ENCODE peak calls at places on chromosome 2, in six cellular contexts. One of them, this sample, is unnamed.

GRCh38 chr2:69773201-69773600 is 31.3 kb downstream of the ANXA4 start:
- DNase-seq in hypothalamus: no peak
- DNase-seq in stimulated activated CD4-positive, alpha-beta T cell treated with anti-CD3 and anti-CD28 coated beads, TNF-alpha, amount 100 ng/mL, for 1 hour: no peak
- DNase-seq in fibroblast of mammary gland: peak
- DNase-seq in cortex of kidney: no peak
- DNase-seq in HuH-7.5: no peak
- DNase-seq in this sample: no peak

GRCh38 chr2:37676274-37676673 is 4.8 kb upstream of the CDC42EP3 start:
- DNase-seq in hypothalamus: no peak
- DNase-seq in stimulated activated CD4-positive, alpha-beta T cell treated with anti-CD3 and anti-CD28 coated beads, TNF-alpha, amount 100 ng/mL, for 1 hour: no peak
- DNase-seq in fibroblast of mammary gland: peak
- DNase-seq in cortex of kidney: no peak
- DNase-seq in HuH-7.5: no peak
- DNase-seq in this sample: no peak

GRCh38 chr2:54871457-54872103 is 148.1 kb downstream of the EML6 start:
- DNase-seq in hypothalamus: no peak
- DNase-seq in stimulated activated CD4-positive, alpha-beta T cell treated with anti-CD3 and anti-CD28 coated beads, TNF-alpha, amount 100 ng/mL, for 1 hour: no peak
- DNase-seq in fibroblast of mammary gland: peak
- DNase-seq in cortex of kidney: no peak
- DNase-seq in HuH-7.5: no peak
- DNase-seq in this sample: no peak

GRCh38 chr2:4354678-4355077 is 651.3 kb downstream of the DCDC2C start:
- DNase-seq in hypothalamus: no peak
- DNase-seq in stimulated activated CD4-positive, alpha-beta T cell treated with anti-CD3 and anti-CD28 coated beads, TNF-alpha, amount 100 ng/mL, for 1 hour: no peak
- DNase-seq in fibroblast of mammary gland: no peak
- DNase-seq in cortex of kidney: no peak
- DNase-seq in HuH-7.5: peak
- DNase-seq in this sample: no peak

GRCh38 chr2:120483355-120483754 is 137.4 kb downstream of the INHBB start:
- DNase-seq in hypothalamus: no peak
- DNase-seq in stimulated activated CD4-positive, alpha-beta T cell treated with anti-CD3 and anti-CD28 coated beads, TNF-alpha, amount 100 ng/mL, for 1 hour: no peak
- DNase-seq in fibroblast of mammary gland: no peak
- DNase-seq in cortex of kidney: no peak
- DNase-seq in HuH-7.5: no peak
- DNase-seq in this sample: no peak

GRCh38 chr2:173881466-173881865 is 83.7 kb downstream of the SP3 start:
- DNase-seq in hypothalamus: no peak
- DNase-seq in stimulated activated CD4-positive, alpha-beta T cell treated with anti-CD3 and anti-CD28 coated beads, TNF-alpha, amount 100 ng/mL, for 1 hour: no peak
- DNase-seq in fibroblast of mammary gland: peak
- DNase-seq in cortex of kidney: no peak
- DNase-seq in HuH-7.5: no peak
- DNase-seq in this sample: no peak

GRCh38 chr2:234708091-234708683 is 211.3 kb upstream of the ARL4C start:
- DNase-seq in hypothalamus: no peak
- DNase-seq in stimulated activated CD4-positive, alpha-beta T cell treated with anti-CD3 and anti-CD28 coated beads, TNF-alpha, amount 100 ng/mL, for 1 hour: no peak
- DNase-seq in fibroblast of mammary gland: no peak
- DNase-seq in cortex of kidney: no peak
- DNase-seq in HuH-7.5: no peak
- DNase-seq in this sample: no peak

GRCh38 chr2:48205137-48205798 is 299.0 kb upstream of the FBXO11 start:
- DNase-seq in hypothalamus: no peak
- DNase-seq in stimulated activated CD4-positive, alpha-beta T cell treated with anti-CD3 and anti-CD28 coated beads, TNF-alpha, amount 100 ng/mL, for 1 hour: no peak
- DNase-seq in fibroblast of mammary gland: no peak
- DNase-seq in cortex of kidney: no peak
- DNase-seq in HuH-7.5: no peak
- DNase-seq in this sample: no peak

GRCh38 chr2:158339513-158339912 is 117.0 kb downstream of the CCDC148 start:
- DNase-seq in hypothalamus: no peak
- DNase-seq in stimulated activated CD4-positive, alpha-beta T cell treated with anti-CD3 and anti-CD28 coated beads, TNF-alpha, amount 100 ng/mL, for 1 hour: no peak
- DNase-seq in fibroblast of mammary gland: no peak
- DNase-seq in cortex of kidney: no peak
- DNase-seq in HuH-7.5: no peak
- DNase-seq in this sample: no peak

GRCh38 chr2:109438773-109439191 is 175.0 kb downstream of the SEPTIN10 start:
- DNase-seq in hypothalamus: peak
- DNase-seq in stimulated activated CD4-positive, alpha-beta T cell treated with anti-CD3 and anti-CD28 coated beads, TNF-alpha, amount 100 ng/mL, for 1 hour: no peak
- DNase-seq in fibroblast of mammary gland: peak
- DNase-seq in cortex of kidney: no peak
- DNase-seq in HuH-7.5: no peak
- DNase-seq in this sample: peak

GRCh38 chr2:119366161-119366648 is 429 bp downstream of the C2orf76 start:
- DNase-seq in hypothalamus: no peak
- DNase-seq in stimulated activated CD4-positive, alpha-beta T cell treated with anti-CD3 and anti-CD28 coated beads, TNF-alpha, amount 100 ng/mL, for 1 hour: no peak
- DNase-seq in fibroblast of mammary gland: peak
- DNase-seq in cortex of kidney: no peak
- DNase-seq in HuH-7.5: no peak
- DNase-seq in this sample: no peak

GRCh38 chr2:217723078-217723477 is 279.7 kb downstream of the TNS1 start:
- DNase-seq in hypothalamus: no peak
- DNase-seq in stimulated activated CD4-positive, alpha-beta T cell treated with anti-CD3 and anti-CD28 coated beads, TNF-alpha, amount 100 ng/mL, for 1 hour: no peak
- DNase-seq in fibroblast of mammary gland: peak
- DNase-seq in cortex of kidney: no peak
- DNase-seq in HuH-7.5: no peak
- DNase-seq in this sample: no peak